ENCODE peak calls at places on chromosome 3, in four cellular contexts. One of them, this sample, is unnamed. For H3K36me3, the result is how much of the 10 kb centered on the place peaks cover.

GRCh38 chr3:134459506-134460041 is 26.2 kb downstream of the ANAPC13 start:
- DNase-seq in psoas muscle: no peak
- DNase-seq in lower lobe of right lung: no peak
- DNase-seq in esophagus muscularis mucosa: peak
- DNase-seq in this sample: no peak

GRCh38 chr3:121834079-121834730 is 655 bp downstream of the IQCB1 start:
- DNase-seq in psoas muscle: no peak
- DNase-seq in lower lobe of right lung: no peak
- DNase-seq in esophagus muscularis mucosa: no peak
- DNase-seq in this sample: peak

GRCh38 chr3:147744967-147745366 is 335.8 kb downstream of the ZIC1 start:
- DNase-seq in psoas muscle: no peak
- DNase-seq in lower lobe of right lung: no peak
- DNase-seq in esophagus muscularis mucosa: no peak
- DNase-seq in this sample: no peak

GRCh38 chr3:134799393-134799792 is 4.3 kb downstream of the EPHB1 start:
- DNase-seq in psoas muscle: peak
- DNase-seq in lower lobe of right lung: no peak
- DNase-seq in esophagus muscularis mucosa: peak
- DNase-seq in this sample: no peak

GRCh38 chr3:11212301-11212613 is 58.0 kb downstream of the HRH1 start:
- DNase-seq in psoas muscle: no peak
- DNase-seq in lower lobe of right lung: no peak
- DNase-seq in esophagus muscularis mucosa: no peak
- DNase-seq in this sample: peak

GRCh38 chr3:21185816-21186314 is 565.1 kb downstream of the ZNF385D start:
- DNase-seq in psoas muscle: no peak
- DNase-seq in lower lobe of right lung: no peak
- DNase-seq in esophagus muscularis mucosa: no peak
- DNase-seq in this sample: no peak

GRCh38 chr3:156183396-156183795 is 63.0 kb downstream of the KCNAB1 start:
- DNase-seq in psoas muscle: no peak
- DNase-seq in lower lobe of right lung: no peak
- DNase-seq in esophagus muscularis mucosa: peak
- DNase-seq in this sample: no peak

GRCh38 chr3:32440481-32441350 is 49.1 kb downstream of the CMTM7 start:
- DNase-seq in psoas muscle: no peak
- DNase-seq in lower lobe of right lung: no peak
- DNase-seq in esophagus muscularis mucosa: peak
- DNase-seq in this sample: no peak

GRCh38 chr3:103873897-103874545 is 1439.2 kb downstream of the ZPLD1 start:
- DNase-seq in psoas muscle: no peak
- DNase-seq in lower lobe of right lung: no peak
- DNase-seq in esophagus muscularis mucosa: no peak
- DNase-seq in this sample: peak

GRCh38 chr3:124092811-124093210 is 100.9 kb upstream of the ROPN1 start:
- DNase-seq in psoas muscle: no peak
- DNase-seq in lower lobe of right lung: no peak
- DNase-seq in esophagus muscularis mucosa: no peak
- DNase-seq in this sample: no peak

GRCh38 chr3:46709147-46709654 is 8.0 kb downstream of the TMIE start:
- DNase-seq in psoas muscle: peak
- DNase-seq in lower lobe of right lung: no peak
- DNase-seq in esophagus muscularis mucosa: no peak
- DNase-seq in this sample: no peak

GRCh38 chr3:87082806-87083440 is 92.0 kb upstream of the VGLL3 start:
- DNase-seq in psoas muscle: no peak
- DNase-seq in lower lobe of right lung: no peak
- DNase-seq in esophagus muscularis mucosa: no peak
- DNase-seq in this sample: peak

GRCh38 chr3:41176554-41176953 is 22.8 kb upstream of the CTNNB1 start:
- DNase-seq in psoas muscle: no peak
- DNase-seq in lower lobe of right lung: no peak
- DNase-seq in esophagus muscularis mucosa: no peak
- DNase-seq in this sample: no peak

GRCh38 chr3:156633335-156633734 is 41.1 kb upstream of the TIPARP start:
- DNase-seq in psoas muscle: no peak
- DNase-seq in lower lobe of right lung: peak
- DNase-seq in esophagus muscularis mucosa: no peak
- DNase-seq in this sample: peak

GRCh38 chr3:139343895-139344856 is at the start of gene MRPS22:
- DNase-seq in psoas muscle: peak
- DNase-seq in lower lobe of right lung: peak
- DNase-seq in esophagus muscularis mucosa: no peak
- DNase-seq in this sample: peak

GRCh38 chr3:122103821-122104514 is 48.8 kb downstream of the CD86 start:
- DNase-seq in psoas muscle: no peak
- DNase-seq in lower lobe of right lung: no peak
- DNase-seq in esophagus muscularis mucosa: no peak
- DNase-seq in this sample: no peak

GRCh38 chr3:59286791-59287531 is 237.1 kb upstream of the CFAP20DC start:
- DNase-seq in psoas muscle: no peak
- DNase-seq in lower lobe of right lung: peak
- DNase-seq in esophagus muscularis mucosa: no peak
- DNase-seq in this sample: peak

GRCh38 chr3:152334761-152335160 is 66.0 kb downstream of the MBNL1 start:
- DNase-seq in psoas muscle: no peak
- DNase-seq in lower lobe of right lung: no peak
- DNase-seq in esophagus muscularis mucosa: no peak
- DNase-seq in this sample: no peak

GRCh38 chr3:166760114-166760513 is 620.0 kb downstream of the ZBBX start:
- DNase-seq in psoas muscle: no peak
- DNase-seq in lower lobe of right lung: no peak
- DNase-seq in esophagus muscularis mucosa: no peak
- DNase-seq in this sample: no peak

GRCh38 chr3:33915796-33916589 is 117.6 kb downstream of the PDCD6IP start:
- DNase-seq in psoas muscle: no peak
- DNase-seq in lower lobe of right lung: no peak
- DNase-seq in esophagus muscularis mucosa: no peak
- DNase-seq in this sample: no peak

GRCh38 chr3:189324538-189325138 is 152.9 kb downstream of the TPRG1 start:
- DNase-seq in psoas muscle: peak
- DNase-seq in lower lobe of right lung: peak
- DNase-seq in esophagus muscularis mucosa: no peak
- DNase-seq in this sample: peak

GRCh38 chr3:99875925-99876781 is 58.5 kb downstream of the CMSS1 start:
- DNase-seq in psoas muscle: peak
- DNase-seq in lower lobe of right lung: peak
- DNase-seq in esophagus muscularis mucosa: peak
- DNase-seq in this sample: peak

GRCh38 chr3:197750396-197750831 is 731 bp downstream of the FYTTD1 start:
- DNase-seq in psoas muscle: peak
- DNase-seq in lower lobe of right lung: peak
- DNase-seq in esophagus muscularis mucosa: no peak
- DNase-seq in this sample: peak

GRCh38 chr3:138256022-138256421 is 68.9 kb downstream of the ARMC8 start:
- DNase-seq in psoas muscle: no peak
- DNase-seq in lower lobe of right lung: no peak
- DNase-seq in esophagus muscularis mucosa: no peak
- DNase-seq in this sample: no peak

GRCh38 chr3:123096701-123097100 is 29.9 kb downstream of the PDIA5 start:
- DNase-seq in psoas muscle: peak
- DNase-seq in lower lobe of right lung: no peak
- DNase-seq in esophagus muscularis mucosa: no peak
- DNase-seq in this sample: no peak

GRCh38 chr3:6540981-6541380 is 319.9 kb upstream of the GRM7 start:
- DNase-seq in psoas muscle: no peak
- DNase-seq in lower lobe of right lung: no peak
- DNase-seq in esophagus muscularis mucosa: no peak
- DNase-seq in this sample: no peak

DNA sequence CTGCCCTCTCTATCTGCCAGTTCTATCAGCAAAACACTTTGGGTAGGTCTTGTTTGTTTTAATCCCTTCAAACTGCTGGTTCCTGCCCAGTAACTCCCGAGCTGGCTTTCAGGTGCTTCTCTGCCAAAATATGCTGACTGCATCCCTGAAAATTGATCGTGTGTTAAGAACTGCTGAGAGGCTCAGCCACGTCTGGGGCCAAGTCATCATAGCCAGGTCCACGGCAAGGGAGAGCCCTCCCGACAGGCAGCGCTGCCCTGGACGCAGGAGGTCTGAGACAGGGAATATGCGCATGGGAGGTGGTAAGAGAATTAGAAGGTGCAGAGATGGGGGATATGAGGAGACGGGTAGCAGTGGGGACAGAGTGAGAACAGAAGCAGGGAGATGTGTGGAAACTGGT is 179.7 kb upstream of the TOPAZ1 start:
- DNase-seq in psoas muscle: no peak
- DNase-seq in lower lobe of right lung: no peak
- DNase-seq in esophagus muscularis mucosa: no peak
- DNase-seq in this sample: no peak
- H3K36me3 ChIP-seq in psoas muscle: under half
- H3K36me3 ChIP-seq in lower lobe of right lung: under half
- H3K36me3 ChIP-seq in esophagus muscularis mucosa: under half
- H3K36me3 ChIP-seq in this sample: under half

DNA sequence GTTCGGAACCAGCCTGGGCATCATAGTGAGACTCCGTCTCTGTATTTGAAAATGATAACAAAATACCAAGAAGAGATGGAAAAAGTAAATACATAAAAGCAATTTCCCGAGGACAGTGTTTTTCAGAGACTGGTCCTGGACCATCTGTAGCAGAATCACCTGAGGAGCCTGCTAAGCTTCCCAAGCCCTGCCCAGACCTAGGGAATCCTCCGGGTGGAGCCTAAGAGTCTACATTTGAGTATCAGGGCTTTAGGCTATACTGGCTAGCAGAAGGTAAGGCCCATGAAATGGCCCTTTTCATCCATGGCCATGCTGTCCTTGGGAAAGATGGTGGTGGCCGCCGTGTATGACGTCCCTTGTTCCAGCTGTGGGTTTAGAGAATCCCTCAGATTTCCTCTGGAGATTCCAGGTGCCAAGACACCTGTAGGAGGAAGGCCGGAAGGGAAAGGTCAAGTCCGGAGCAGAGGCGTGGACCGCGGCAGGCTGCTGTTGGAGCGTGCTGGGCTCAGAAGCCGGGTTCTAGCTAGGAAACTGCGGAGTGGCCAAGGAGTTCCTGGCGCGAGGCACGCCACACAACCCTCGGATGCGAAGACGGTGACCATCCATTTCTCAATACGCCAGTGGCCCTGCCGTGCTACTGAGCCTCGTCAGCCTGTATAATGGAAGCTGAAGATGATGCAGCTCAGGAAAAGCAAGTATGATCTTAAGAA is 50.9 kb downstream of the TMEM44 start:
- DNase-seq in psoas muscle: no peak
- DNase-seq in lower lobe of right lung: no peak
- DNase-seq in esophagus muscularis mucosa: no peak
- DNase-seq in this sample: no peak
- TF ChIP-seq CTCF in psoas muscle: no peak
- TF ChIP-seq CTCF in lower lobe of right lung: no peak
- TF ChIP-seq CTCF in esophagus muscularis mucosa: no peak
- TF ChIP-seq CTCF in this sample: no peak

GRCh38 chr3:162168715-162169114 is 672.1 kb downstream of the OTOL1 start:
- DNase-seq in psoas muscle: no peak
- DNase-seq in lower lobe of right lung: no peak
- DNase-seq in esophagus muscularis mucosa: no peak
- DNase-seq in this sample: no peak
- H3K4me3 ChIP-seq in psoas muscle: no peak
- H3K4me3 ChIP-seq in lower lobe of right lung: no peak
- H3K4me3 ChIP-seq in esophagus muscularis mucosa: no peak
- H3K4me3 ChIP-seq in this sample: no peak

GRCh38 chr3:13716540-13717221 is 163.2 kb downstream of the WNT7A start:
- DNase-seq in psoas muscle: no peak
- DNase-seq in lower lobe of right lung: no peak
- DNase-seq in esophagus muscularis mucosa: peak
- DNase-seq in this sample: no peak
- H3K36me3 ChIP-seq in psoas muscle: under half
- H3K36me3 ChIP-seq in lower lobe of right lung: under half
- H3K36me3 ChIP-seq in esophagus muscularis mucosa: under half
- H3K36me3 ChIP-seq in this sample: under half

GRCh38 chr3:111867889-111868426 is 8.9 kb downstream of the PHLDB2 start:
- DNase-seq in psoas muscle: no peak
- DNase-seq in lower lobe of right lung: no peak
- DNase-seq in esophagus muscularis mucosa: no peak
- DNase-seq in this sample: no peak

GRCh38 chr3:111862974-111863373 is 3.9 kb downstream of the PHLDB2 start:
- DNase-seq in psoas muscle: no peak
- DNase-seq in lower lobe of right lung: no peak
- DNase-seq in esophagus muscularis mucosa: no peak
- DNase-seq in this sample: no peak

GRCh38 chr3:111863942-111864341 is 4.9 kb downstream of the PHLDB2 start:
- DNase-seq in psoas muscle: no peak
- DNase-seq in lower lobe of right lung: no peak
- DNase-seq in esophagus muscularis mucosa: no peak
- DNase-seq in this sample: no peak

GRCh38 chr3:111862415-111862814 is 3.4 kb downstream of the PHLDB2 start:
- DNase-seq in psoas muscle: no peak
- DNase-seq in lower lobe of right lung: no peak
- DNase-seq in esophagus muscularis mucosa: no peak
- DNase-seq in this sample: no peak

DNA sequence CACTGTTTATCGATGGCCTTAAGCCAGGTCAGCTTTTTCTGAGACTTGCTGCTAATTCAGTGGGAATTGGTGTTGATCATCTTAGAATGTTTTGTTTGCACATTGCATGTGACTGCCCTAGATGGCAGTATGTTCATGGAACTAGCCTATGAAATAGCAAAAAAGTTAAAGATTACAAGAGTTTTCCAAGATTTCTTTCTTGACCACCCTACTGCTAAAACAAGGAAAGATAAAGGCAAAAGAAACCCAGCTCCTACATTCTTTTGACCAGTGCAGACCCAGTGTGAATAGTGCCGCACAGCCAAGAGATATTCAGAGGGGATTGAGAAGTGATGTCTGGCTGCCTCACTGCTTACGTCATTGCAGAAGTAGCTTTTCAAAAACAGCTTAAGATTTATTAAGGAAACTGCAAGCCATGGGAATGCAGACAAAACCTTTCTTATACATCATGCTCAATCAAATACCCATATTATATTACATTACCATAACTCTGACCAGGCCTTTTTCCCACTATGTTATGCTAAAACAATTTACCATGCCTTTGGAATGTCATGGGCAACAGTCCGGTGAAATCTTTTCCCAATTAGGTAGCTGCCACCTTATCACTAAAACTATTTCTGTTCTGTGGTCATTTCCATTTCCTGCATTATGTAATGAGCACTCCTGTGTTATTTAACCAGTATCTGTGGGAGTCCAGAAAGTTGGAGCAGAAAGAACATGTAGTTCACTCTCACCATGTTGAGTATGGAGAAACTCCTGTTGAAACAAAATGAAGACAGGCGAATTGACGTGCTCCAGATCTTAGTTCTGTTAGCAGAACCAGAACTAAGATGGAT is 6.0 kb downstream of the PHLDB2 start:
- DNase-seq in psoas muscle: no peak
- DNase-seq in lower lobe of right lung: no peak
- DNase-seq in esophagus muscularis mucosa: no peak
- DNase-seq in this sample: peak
- TF ChIP-seq CTCF in psoas muscle: peak
- TF ChIP-seq CTCF in lower lobe of right lung: no peak
- TF ChIP-seq CTCF in esophagus muscularis mucosa: peak
- TF ChIP-seq CTCF in this sample: peak

GRCh38 chr3:64262574-64263114 is 37.4 kb upstream of the PRICKLE2 start:
- DNase-seq in psoas muscle: no peak
- DNase-seq in lower lobe of right lung: no peak
- DNase-seq in esophagus muscularis mucosa: no peak
- DNase-seq in this sample: no peak
- H3K4me3 ChIP-seq in psoas muscle: no peak
- H3K4me3 ChIP-seq in lower lobe of right lung: no peak
- H3K4me3 ChIP-seq in esophagus muscularis mucosa: no peak
- H3K4me3 ChIP-seq in this sample: no peak